ENCODE peak calls at places on chromosome 12, in five cellular contexts. X, S, I, B and A are unnamed samples.

GRCh38 chr12:110073049-110073831 is 24.9 kb upstream of the C12orf76 start:
- DNase-seq in X (no peak), S (peak; percentile 24), B (no peak), I (no peak), A (no peak)

GRCh38 chr12:12086975-12087692 is 16.4 kb downstream of the BCL2L14 start:
- DNase-seq in S (no peak), X (no peak), B (no peak), I (no peak), A (no peak)

GRCh38 chr12:124445121-124445718 is 122.2 kb downstream of the NCOR2 start:
- DNase-seq in S (no peak), X (no peak), B (no peak), I (no peak), A (no peak)

GRCh38 chr12:102960766-102961487 is 3.5 kb downstream of the ASCL1 start:
- DNase-seq in S (no peak), I (no peak), B (no peak), X (no peak), A (no peak)

GRCh38 chr12:117328556-117329100 is 32.8 kb downstream of the NOS1 start:
- DNase-seq in B (peak; percentile 44), X (no peak), I (no peak), S (no peak), A (no peak)

GRCh38 chr12:30416631-30417030 is 279.0 kb downstream of the IPO8 start:
- DNase-seq in I (no peak), X (no peak), S (no peak), B (peak; percentile 86), A (no peak)

GRCh38 chr12:108004368-108004767 is 124.7 kb upstream of the WSCD2 start:
- DNase-seq in X (no peak), S (peak; percentile 3), I (no peak), B (peak; percentile 29), A (no peak)

GRCh38 chr12:1605129-1606020 is 11.0 kb upstream of the FBXL14 start:
- DNase-seq in I (peak; percentile 63), B (peak; percentile 84), S (peak; percentile 94), X (peak; percentile 50), A (peak; percentile 80)

GRCh38 chr12:131824450-131824849 is 3.7 kb upstream of the MMP17 start:
- DNase-seq in S (no peak), X (no peak), B (no peak), I (no peak), A (no peak)

GRCh38 chr12:107929436-107929835 is 154.9 kb downstream of the ASCL4 start:
- DNase-seq in B (peak; percentile 30), X (no peak), I (no peak), S (peak; percentile 27), A (peak; percentile 14)